ENCODE peak calls at places on chromosome 14, in four cellular contexts. W is body of pancreas, F is ovary, D is testis. U is an unnamed sample.
A peak's percentile ranks its signal among the peaks of the same experiment; 100 is the strongest.

GRCh38 chr14:92963301-92964123 is 40.6 kb downstream of the CHGA start:
- DNase-seq in W (no peak), F (no peak), D (no peak), U (peak; percentile 61)

GRCh38 chr14:101917413-101918124 is 46.8 kb upstream of the DYNC1H1 start:
- DNase-seq in W (no peak), F (no peak), D (no peak), U (no peak)

GRCh38 chr14:32938719-32939253 is at the start of gene NPAS3:
- DNase-seq in W (peak; percentile 46), F (no peak), D (no peak), U (no peak)

GRCh38 chr14:42214981-42215491 is 608.4 kb downstream of the LRFN5 start:
- DNase-seq in W (no peak), F (no peak), D (no peak), U (no peak)

GRCh38 chr14:93543766-93544165 is 113.0 kb downstream of the UNC79 start:
- DNase-seq in W (no peak), F (no peak), D (no peak), U (no peak)

GRCh38 chr14:94946244-94946643 is 176.3 kb upstream of the GSC start:
- DNase-seq in W (no peak), F (no peak), D (no peak), U (no peak)

GRCh38 chr14:50006141-50006540 is 110.2 kb downstream of the VCPKMT start:
- DNase-seq in W (no peak), F (no peak), D (no peak), U (no peak)

GRCh38 chr14:67421356-67422224 is 9.6 kb upstream of the PLEK2 start:
- DNase-seq in W (no peak), F (no peak), D (no peak), U (no peak)

GRCh38 chr14:77309122-77309521 is 11.6 kb downstream of the POMT2 start:
- DNase-seq in W (no peak), F (no peak), D (no peak), U (no peak)

GRCh38 chr14:21105095-21105494 is 4.2 kb downstream of the TMEM253 start:
- DNase-seq in W (no peak), F (no peak), D (no peak), U (no peak)

GRCh38 chr14:97446087-97446486 is 648.9 kb downstream of the VRK1 start:
- DNase-seq in W (no peak), F (no peak), D (no peak), U (no peak)

DNA sequence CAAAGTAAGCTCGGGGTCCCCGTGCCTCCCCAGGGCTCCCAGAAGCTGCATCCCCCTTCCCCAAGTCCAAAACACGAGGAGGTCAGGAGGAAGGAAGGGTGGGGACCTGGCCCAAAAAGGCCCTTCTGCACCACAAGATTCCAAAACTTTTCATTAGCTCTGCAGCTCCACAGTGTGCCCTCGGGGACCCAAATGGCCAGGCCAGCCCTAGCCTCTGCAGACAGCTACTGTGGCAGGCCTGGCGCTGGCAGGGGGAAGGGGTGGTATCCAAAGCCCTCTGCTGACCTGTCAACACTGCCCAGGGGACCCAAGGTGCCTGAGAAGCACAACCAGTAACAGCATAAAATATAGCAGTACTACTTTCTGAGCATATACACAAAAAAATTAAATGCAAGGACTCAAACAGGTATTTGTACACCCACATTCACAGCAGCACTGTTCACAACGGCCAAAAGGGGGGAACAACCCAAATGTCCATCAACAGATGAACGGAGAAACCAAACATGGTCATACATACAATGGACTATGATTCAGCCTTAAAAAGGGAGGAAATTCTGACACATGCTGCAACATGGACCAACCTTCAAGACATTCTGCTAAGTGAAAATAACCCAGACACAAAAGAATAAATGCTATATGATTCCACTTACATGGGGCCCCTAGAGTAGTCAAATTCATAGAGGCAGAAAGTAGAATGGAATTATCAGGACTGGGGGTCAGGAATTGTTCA is 29.7 kb downstream of the ACTN1 start:
- DNase-seq in W (no peak), F (no peak), D (no peak), U (no peak)
- H3K4me1 ChIP-seq in W (peaks cover 67% of the 10 kb centered on the region), F (peaks cover 39% of the 10 kb centered on the region), D (peaks cover 59% of the 10 kb centered on the region), U (peaks cover 10% of the 10 kb centered on the region)

GRCh38 chr14:65411656-65412188 is 808 bp upstream of the FUT8 start:
- DNase-seq in W (peak; percentile 94), F (peak; percentile 90), D (peak; percentile 97), U (peak; percentile 93)
- TF ChIP-seq POLR2A in W (peak; percentile 65), F (peak; percentile 34), D (no peak), U (peak; percentile 69)

GRCh38 chr14:78933948-78934524 is 763.9 kb downstream of the NRXN3 start:
- DNase-seq in W (no peak), F (no peak), D (no peak), U (no peak)
- TF ChIP-seq CTCF in W (peak; percentile 45), F (no peak), D (no peak), U (no peak)

GRCh38 chr14:91230363-91231035 is 14.0 kb downstream of the GPR68 start:
- DNase-seq in W (no peak), F (no peak), D (no peak), U (no peak)

GRCh38 chr14:91229743-91230200 is 14.7 kb downstream of the GPR68 start:
- DNase-seq in W (no peak), F (no peak), D (no peak), U (no peak)

GRCh38 chr14:91232052-91232451 is 12.5 kb downstream of the GPR68 start:
- DNase-seq in W (no peak), F (no peak), D (no peak), U (no peak)

GRCh38 chr14:91232631-91233030 is 11.9 kb downstream of the GPR68 start:
- DNase-seq in W (no peak), F (no peak), D (no peak), U (no peak)

DNA sequence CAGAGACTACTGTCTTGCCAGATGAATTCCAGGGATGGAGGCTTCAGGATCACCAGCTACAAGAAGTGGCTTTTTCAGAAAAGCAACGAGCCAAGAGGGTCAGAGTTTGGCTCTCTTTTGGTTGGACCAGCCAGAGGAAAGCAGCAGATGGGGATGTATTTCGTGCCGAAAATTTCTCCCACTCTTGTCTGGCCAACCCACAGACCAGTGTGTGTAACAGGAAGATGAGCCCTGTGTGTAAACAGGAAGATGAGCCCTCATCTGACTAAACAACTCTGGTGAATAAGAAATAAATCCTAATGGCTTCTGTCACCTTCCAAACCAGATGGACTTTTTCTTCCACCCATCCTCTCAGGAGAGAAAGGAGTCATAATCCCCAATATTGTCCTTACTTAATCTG is 13.1 kb downstream of the GPR68 start:
- DNase-seq in W (no peak), F (no peak), D (no peak), U (no peak)
- H3K4me1 ChIP-seq in W (no peaks in the 10 kb centered on the region), F (no peaks in the 10 kb centered on the region), D (no peaks in the 10 kb centered on the region), U (no peaks in the 10 kb centered on the region)

GRCh38 chr14:91357272-91357671 is 60.3 kb downstream of the CCDC88C start:
- DNase-seq in W (no peak), F (no peak), D (no peak), U (no peak)

GRCh38 chr14:91356218-91356763 is 61.3 kb downstream of the CCDC88C start:
- DNase-seq in W (no peak), F (no peak), D (no peak), U (no peak)

GRCh38 chr14:91354221-91354916 is 63.3 kb downstream of the CCDC88C start:
- DNase-seq in W (no peak), F (no peak), D (no peak), U (no peak)

GRCh38 chr14:91352696-91353692 is 64.6 kb downstream of the CCDC88C start:
- DNase-seq in W (no peak), F (no peak), D (no peak), U (no peak)

GRCh38 chr14:91354979-91355685 is 62.5 kb downstream of the CCDC88C start:
- DNase-seq in W (no peak), F (no peak), D (no peak), U (no peak)
- TF ChIP-seq POLR2A in W (no peak), F (no peak), D (no peak), U (no peak)

DNA sequence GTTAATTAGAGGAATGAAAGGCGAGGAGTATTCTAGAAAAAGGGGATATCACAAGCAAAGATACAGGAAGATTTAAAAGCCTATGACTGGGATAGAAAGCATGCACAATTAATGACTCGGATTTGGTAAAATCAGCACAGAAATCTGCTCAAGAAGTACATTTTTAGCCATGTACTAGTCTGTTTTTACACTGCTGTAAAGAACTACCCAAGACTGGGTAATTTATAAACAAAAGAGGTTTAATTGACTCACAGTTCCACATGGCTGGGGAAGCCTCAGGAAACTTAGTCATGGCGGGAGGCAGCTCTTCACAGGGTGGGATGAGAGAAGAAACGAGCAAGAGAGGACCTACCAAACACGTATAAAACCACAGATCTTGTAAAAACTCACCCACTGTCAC is 716.3 kb upstream of the MDGA2 start:
- DNase-seq in W (no peak), F (no peak), D (no peak), U (no peak)
- TF ChIP-seq CTCF in W (no peak), F (no peak), D (no peak), U (no peak)

DNA sequence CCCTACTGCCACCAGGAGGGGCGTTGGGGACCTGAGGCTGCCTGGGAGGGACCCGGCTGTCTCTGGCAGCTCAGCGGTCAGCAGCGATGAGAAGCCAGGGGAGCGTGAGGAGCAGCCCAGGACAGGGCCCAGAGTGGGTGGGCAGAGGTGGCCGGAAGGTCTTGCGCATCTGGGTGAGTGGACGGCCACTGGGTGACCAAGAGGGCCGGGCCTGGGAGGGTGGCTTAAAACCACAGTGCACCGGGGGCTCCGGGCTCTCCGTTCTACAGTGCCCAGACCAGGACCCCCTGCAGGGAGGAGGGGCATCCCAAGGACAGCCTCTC is 10.0 kb downstream of the INF2 start:
- DNase-seq in W (no peak), F (no peak), D (no peak), U (no peak)
- H3K4me1 ChIP-seq in W (no peaks in the 10 kb centered on the region), F (peaks cover 5% of the 10 kb centered on the region), D (peaks cover 65% of the 10 kb centered on the region), U (no peaks in the 10 kb centered on the region)

DNA sequence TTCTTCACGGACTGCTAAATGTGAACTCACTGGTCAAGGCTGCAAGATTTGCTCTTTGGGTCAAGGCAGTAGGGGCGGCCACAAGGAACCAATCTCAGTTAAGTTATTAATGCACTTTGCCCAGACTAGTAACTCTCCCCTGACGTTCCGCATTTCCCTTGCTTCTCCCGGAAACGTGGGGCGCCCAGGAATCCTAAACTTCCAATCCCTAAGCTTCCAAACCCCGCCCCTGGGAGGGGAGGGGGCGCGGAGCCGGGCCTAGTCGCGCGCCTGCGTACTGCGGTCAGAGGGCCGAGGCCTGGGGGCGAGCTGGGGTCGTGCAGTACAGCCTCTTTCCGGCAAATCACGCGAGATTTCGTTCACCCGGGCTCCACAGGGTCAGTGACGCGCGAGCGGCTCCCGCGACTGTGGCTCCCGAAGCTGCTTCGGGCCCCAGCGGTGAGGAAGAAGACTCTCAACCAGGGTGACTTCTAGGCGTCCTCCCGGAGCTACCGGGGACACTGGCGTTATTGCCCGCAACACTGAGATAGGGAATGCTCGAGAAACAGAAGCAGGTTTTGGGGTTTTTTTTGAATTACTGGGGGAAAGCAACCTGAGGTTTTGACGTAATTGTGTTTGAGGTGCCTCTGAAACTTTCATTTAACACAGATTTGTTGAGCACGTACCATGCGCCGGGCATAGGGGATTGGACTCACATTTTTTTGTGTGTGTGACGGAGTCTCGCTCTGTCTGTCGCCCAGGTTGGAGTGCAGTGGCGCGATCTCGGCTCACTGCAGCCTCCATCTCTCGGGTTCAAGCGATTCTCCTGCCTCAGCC is at the start of gene PTGR2:
- DNase-seq in W (peak; percentile 96), F (peak; percentile 99), D (peak; percentile 98), U (peak; percentile 89)
- TF ChIP-seq POLR2A in W (peak; percentile 92), F (peak; percentile 94), D (peak; percentile 37), U (peak; percentile 79)

GRCh38 chr14:55580401-55581010 is 499 bp downstream of the KTN1 start:
- DNase-seq in W (peak; percentile 47), F (peak; percentile 57), D (peak; percentile 28), U (peak; percentile 19)
- TF ChIP-seq CTCF in W (peak; percentile 28), F (no peak), D (no peak), U (no peak)